ENCODE peak calls at places on chromosomes 11 and 22, in nine cellular contexts. M is HCT116, J is GM23248, G is hepatocyte, H is SK-N-SH, E is OCI-LY7, W is MM.1S, L is PC-9, A is PC-3. O is an unnamed sample.
A peak's percentile ranks its signal among the peaks of the same experiment; 100 is the strongest.

GRCh38 chr11:27721505-27722116 is 21.4 kb upstream of the BDNF start:
- DNase-seq in M (no peak), J (no peak), G (no peak), H (no peak), E (no peak), W (peak; percentile 20), L (no peak), A (no peak), O (peak; percentile 50)

GRCh38 chr11:34613462-34614183 is 7.3 kb upstream of the EHF start:
- DNase-seq in M (no peak), J (no peak), G (no peak), H (no peak), E (no peak), W (no peak), L (no peak), A (no peak), O (no peak)

GRCh38 chr11:47280099-47280498 is 10.2 kb downstream of the MADD start:
- DNase-seq in M (no peak), J (no peak), G (no peak), H (no peak), E (no peak), W (no peak), L (no peak), A (no peak), O (no peak)

GRCh38 chr22:33598821-33599220 is 321.5 kb downstream of the LARGE1 start:
- DNase-seq in M (no peak), J (no peak), G (no peak), H (no peak), E (no peak), W (no peak), L (no peak), A (no peak), O (no peak)

GRCh38 chr11:130815921-130816320 is 100.4 kb downstream of the SNX19 start:
- DNase-seq in M (no peak), J (no peak), G (no peak), H (no peak), E (no peak), W (no peak), L (no peak), A (no peak), O (no peak)

GRCh38 chr11:23288001-23288783 is 427.9 kb upstream of the CCDC179 start:
- DNase-seq in M (no peak), J (peak; percentile 89), G (no peak), H (no peak), E (no peak), W (no peak), L (no peak), A (peak; percentile 81), O (no peak)

GRCh38 chr11:101456812-101457211 is 127.0 kb downstream of the TRPC6 start:
- DNase-seq in M (no peak), J (peak; percentile 67), G (peak; percentile 29), H (no peak), E (peak; percentile 62), W (peak; percentile 16), L (no peak), A (peak; percentile 66), O (no peak)

GRCh38 chr11:73999581-74000306 is 9.1 kb downstream of the UCP3 start:
- DNase-seq in M (no peak), J (no peak), G (no peak), H (no peak), E (peak; percentile 90), W (no peak), L (no peak), A (no peak), O (no peak)

GRCh38 chr11:85694385-85694980 is 8.5 kb upstream of the CCDC89 start:
- DNase-seq in M (peak; percentile 18), J (peak; percentile 73), G (peak; percentile 63), H (peak; percentile 31), E (peak; percentile 24), W (peak; percentile 64), L (no peak), A (peak; percentile 87), O (peak; percentile 55)

GRCh38 chr11:101428918-101429317 is 154.9 kb downstream of the TRPC6 start:
- DNase-seq in M (peak; percentile 29), J (peak; percentile 55), G (peak; percentile 39), H (no peak), E (peak; percentile 48), W (peak; percentile 52), L (no peak), A (peak; percentile 70), O (peak; percentile 74)

GRCh38 chr11:134738581-134738980 is 326.5 kb upstream of the B3GAT1 start:
- DNase-seq in M (no peak), J (no peak), G (no peak), H (no peak), E (no peak), W (no peak), L (no peak), A (no peak), O (no peak)

GRCh38 chr22:19823638-19824196 is 31.0 kb downstream of the GNB1L start:
- DNase-seq in M (no peak), J (no peak), G (peak; percentile 11), H (no peak), E (no peak), W (peak; percentile 62), L (peak; percentile 41), A (no peak), O (no peak)

GRCh38 chr11:1055109-1055703 is 18.7 kb upstream of the MUC6 start:
- DNase-seq in M (no peak), J (no peak), G (no peak), H (no peak), E (no peak), W (no peak), L (no peak), A (no peak), O (no peak)

GRCh38 chr11:78497309-78497708 is 77.4 kb downstream of the NARS2 start:
- DNase-seq in M (no peak), J (no peak), G (no peak), H (no peak), E (no peak), W (no peak), L (no peak), A (no peak), O (no peak)

GRCh38 chr11:77203901-77204755 is 76.1 kb downstream of the MYO7A start:
- DNase-seq in M (no peak), J (no peak), G (no peak), H (no peak), E (no peak), W (peak; percentile 4), L (no peak), A (no peak), O (no peak)

GRCh38 chr11:86893235-86893634 is 62.0 kb downstream of the FZD4 start:
- DNase-seq in M (no peak), J (no peak), G (no peak), H (no peak), E (no peak), W (no peak), L (no peak), A (no peak), O (no peak)
- H3K9me2 ChIP-seq in M (no peaks in the 10 kb centered on the region), J (no peaks in the 10 kb centered on the region), G (no peaks in the 10 kb centered on the region), H (no peaks in the 10 kb centered on the region), E (no peaks in the 10 kb centered on the region), W (no peaks in the 10 kb centered on the region), L (no peaks in the 10 kb centered on the region), A (no peaks in the 10 kb centered on the region), O (peaks cover 7% of the 10 kb centered on the region)

DNA sequence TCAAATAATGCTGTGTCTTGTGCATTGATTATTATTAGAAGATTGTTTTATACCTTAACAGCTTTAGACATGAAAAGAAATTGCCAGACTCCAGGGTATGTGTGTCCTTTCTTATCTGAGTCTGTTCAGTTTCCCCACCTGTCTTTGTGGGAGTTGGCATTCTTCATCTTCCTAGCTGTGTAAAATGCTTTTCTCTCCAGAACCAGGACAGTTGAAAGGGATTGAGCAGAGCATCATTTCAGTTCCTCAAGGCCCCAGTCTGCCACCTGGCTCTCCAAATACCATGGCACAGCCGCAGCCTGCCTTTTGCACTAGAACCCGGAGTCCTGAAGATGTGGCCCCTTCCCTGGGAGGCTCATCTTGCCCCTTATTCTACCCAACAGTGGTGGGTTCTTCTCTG is 851.9 kb downstream of the NTM start:
- DNase-seq in M (no peak), J (no peak), G (no peak), H (no peak), E (no peak), W (no peak), L (no peak), A (no peak), O (no peak)
- H3K9me2 ChIP-seq in M (no peaks in the 10 kb centered on the region), J (no peaks in the 10 kb centered on the region), G (no peaks in the 10 kb centered on the region), H (no peaks in the 10 kb centered on the region), E (no peaks in the 10 kb centered on the region), W (no peaks in the 10 kb centered on the region), L (no peaks in the 10 kb centered on the region), A (no peaks in the 10 kb centered on the region), O (peaks cover 3% of the 10 kb centered on the region)

GRCh38 chr22:23550049-23550650 is 29.9 kb downstream of the IGLL1 start:
- DNase-seq in M (no peak), J (no peak), G (no peak), H (no peak), E (no peak), W (no peak), L (no peak), A (no peak), O (no peak)

GRCh38 chr22:23548501-23549197 is 31.4 kb downstream of the IGLL1 start:
- DNase-seq in M (no peak), J (no peak), G (no peak), H (no peak), E (no peak), W (no peak), L (no peak), A (no peak), O (no peak)

GRCh38 chr22:23551385-23551784 is 28.7 kb downstream of the IGLL1 start:
- DNase-seq in M (no peak), J (no peak), G (no peak), H (no peak), E (no peak), W (no peak), L (no peak), A (no peak), O (no peak)

GRCh38 chr22:23549198-23549595 is 30.9 kb downstream of the IGLL1 start:
- DNase-seq in M (no peak), J (no peak), G (no peak), H (no peak), E (no peak), W (no peak), L (no peak), A (no peak), O (no peak)

DNA sequence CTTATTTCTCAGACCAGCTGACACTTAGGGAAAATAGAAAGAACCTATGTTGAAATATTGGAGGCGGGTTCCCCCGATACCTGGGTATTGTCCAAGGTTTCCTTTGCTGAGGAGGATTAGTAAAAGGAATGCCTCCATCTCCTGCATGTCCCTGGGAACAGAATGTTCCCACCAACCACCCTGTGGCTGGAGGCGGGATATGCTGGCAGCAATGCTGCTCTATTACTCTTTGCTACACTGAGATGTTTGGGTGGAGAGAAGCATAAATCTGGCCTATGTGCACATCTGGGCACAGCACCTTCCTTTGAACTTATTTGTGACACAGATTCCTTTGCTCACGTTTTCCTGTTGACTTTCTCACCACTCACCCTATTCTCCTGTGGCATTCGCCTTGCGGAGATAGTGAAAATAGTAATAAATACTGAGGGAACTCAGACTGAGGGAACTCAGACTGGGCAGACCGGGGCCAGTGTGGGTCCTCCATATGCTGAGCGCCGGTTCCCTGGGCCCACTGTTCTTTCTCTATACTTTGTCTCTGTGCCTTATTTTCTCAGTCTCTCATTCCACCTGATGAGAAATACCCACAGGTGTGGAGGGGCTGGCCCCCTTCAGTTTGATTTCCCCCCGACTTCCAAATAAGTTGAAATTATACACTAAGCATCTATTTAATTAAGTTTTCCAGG is 32.1 kb downstream of the IGLL1 start:
- DNase-seq in M (no peak), J (no peak), G (no peak), H (no peak), E (no peak), W (no peak), L (no peak), A (no peak), O (no peak)
- H3K9me2 ChIP-seq in M (no peaks in the 10 kb centered on the region), J (no peaks in the 10 kb centered on the region), G (no peaks in the 10 kb centered on the region), H (no peaks in the 10 kb centered on the region), E (no peaks in the 10 kb centered on the region), W (no peaks in the 10 kb centered on the region), L (no peaks in the 10 kb centered on the region), A (no peaks in the 10 kb centered on the region), O (peaks cover 9% of the 10 kb centered on the region)

GRCh38 chr11:12103411-12104225 is 6.8 kb upstream of the MICAL2 start:
- DNase-seq in M (no peak), J (no peak), G (no peak), H (no peak), E (no peak), W (no peak), L (no peak), A (no peak), O (no peak)
- H3K9me2 ChIP-seq in M (no peaks in the 10 kb centered on the region), J (no peaks in the 10 kb centered on the region), G (no peaks in the 10 kb centered on the region), H (no peaks in the 10 kb centered on the region), E (no peaks in the 10 kb centered on the region), W (no peaks in the 10 kb centered on the region), L (no peaks in the 10 kb centered on the region), A (no peaks in the 10 kb centered on the region), O (no peaks in the 10 kb centered on the region)